ENCODE peak calls at places on chromosomes 6 and 20, in eight cellular contexts. One of them, this sample, is unnamed.

GRCh38 chr6:3750324-3751018 is 1.0 kb downstream of the PXDC1 start:
- ATAC-seq in effector memory CD8-positive, alpha-beta T cell: peak
- ATAC-seq in natural killer cell: peak
- ATAC-seq in activated T-cell treated with anti-CD3 and anti-CD28 coated beads, Interleukin-2, amount 50 U/mL, for 4 hours: no peak
- ATAC-seq in Panc1: peak
- ATAC-seq in activated naive CD8-positive, alpha-beta T cell treated with anti-CD3 and anti-CD28 coated beads, Interleukin-2, amount 50 U/mL, for 24 hours: no peak
- ATAC-seq in RWPE2: peak
- ATAC-seq in activated T-helper 17 cell treated with anti-CD3 and anti-CD28 coated beads, Interleukin-2, amount 50 U/mL, for 72 hours: peak
- ATAC-seq in this sample: peak

GRCh38 chr6:122153530-122153929 is 245.9 kb upstream of the HSF2 start:
- ATAC-seq in effector memory CD8-positive, alpha-beta T cell: no peak
- ATAC-seq in natural killer cell: no peak
- ATAC-seq in activated T-cell treated with anti-CD3 and anti-CD28 coated beads, Interleukin-2, amount 50 U/mL, for 4 hours: no peak
- ATAC-seq in Panc1: no peak
- ATAC-seq in activated naive CD8-positive, alpha-beta T cell treated with anti-CD3 and anti-CD28 coated beads, Interleukin-2, amount 50 U/mL, for 24 hours: no peak
- ATAC-seq in RWPE2: no peak
- ATAC-seq in activated T-helper 17 cell treated with anti-CD3 and anti-CD28 coated beads, Interleukin-2, amount 50 U/mL, for 72 hours: no peak
- ATAC-seq in this sample: no peak

GRCh38 chr6:1201547-1202200 is 110.2 kb upstream of the FOXQ1 start:
- ATAC-seq in effector memory CD8-positive, alpha-beta T cell: no peak
- ATAC-seq in natural killer cell: no peak
- ATAC-seq in activated T-cell treated with anti-CD3 and anti-CD28 coated beads, Interleukin-2, amount 50 U/mL, for 4 hours: peak
- ATAC-seq in Panc1: no peak
- ATAC-seq in activated naive CD8-positive, alpha-beta T cell treated with anti-CD3 and anti-CD28 coated beads, Interleukin-2, amount 50 U/mL, for 24 hours: peak
- ATAC-seq in RWPE2: no peak
- ATAC-seq in activated T-helper 17 cell treated with anti-CD3 and anti-CD28 coated beads, Interleukin-2, amount 50 U/mL, for 72 hours: peak
- ATAC-seq in this sample: no peak

GRCh38 chr6:80332013-80332412 is 225.5 kb downstream of the BCKDHB start:
- ATAC-seq in effector memory CD8-positive, alpha-beta T cell: no peak
- ATAC-seq in natural killer cell: no peak
- ATAC-seq in activated T-cell treated with anti-CD3 and anti-CD28 coated beads, Interleukin-2, amount 50 U/mL, for 4 hours: no peak
- ATAC-seq in Panc1: no peak
- ATAC-seq in activated naive CD8-positive, alpha-beta T cell treated with anti-CD3 and anti-CD28 coated beads, Interleukin-2, amount 50 U/mL, for 24 hours: no peak
- ATAC-seq in RWPE2: no peak
- ATAC-seq in activated T-helper 17 cell treated with anti-CD3 and anti-CD28 coated beads, Interleukin-2, amount 50 U/mL, for 72 hours: no peak
- ATAC-seq in this sample: no peak

GRCh38 chr6:104710543-104711335 is 149.0 kb downstream of the HACE1 start:
- ATAC-seq in effector memory CD8-positive, alpha-beta T cell: no peak
- ATAC-seq in natural killer cell: no peak
- ATAC-seq in activated T-cell treated with anti-CD3 and anti-CD28 coated beads, Interleukin-2, amount 50 U/mL, for 4 hours: no peak
- ATAC-seq in Panc1: no peak
- ATAC-seq in activated naive CD8-positive, alpha-beta T cell treated with anti-CD3 and anti-CD28 coated beads, Interleukin-2, amount 50 U/mL, for 24 hours: no peak
- ATAC-seq in RWPE2: no peak
- ATAC-seq in activated T-helper 17 cell treated with anti-CD3 and anti-CD28 coated beads, Interleukin-2, amount 50 U/mL, for 72 hours: no peak
- ATAC-seq in this sample: no peak

GRCh38 chr6:11600251-11600650 is 62.7 kb downstream of the TMEM170B start:
- ATAC-seq in effector memory CD8-positive, alpha-beta T cell: no peak
- ATAC-seq in natural killer cell: no peak
- ATAC-seq in activated T-cell treated with anti-CD3 and anti-CD28 coated beads, Interleukin-2, amount 50 U/mL, for 4 hours: no peak
- ATAC-seq in Panc1: no peak
- ATAC-seq in activated naive CD8-positive, alpha-beta T cell treated with anti-CD3 and anti-CD28 coated beads, Interleukin-2, amount 50 U/mL, for 24 hours: no peak
- ATAC-seq in RWPE2: no peak
- ATAC-seq in activated T-helper 17 cell treated with anti-CD3 and anti-CD28 coated beads, Interleukin-2, amount 50 U/mL, for 72 hours: no peak
- ATAC-seq in this sample: no peak

GRCh38 chr6:127290391-127290963 is 23.8 kb downstream of the RNF146 start:
- ATAC-seq in effector memory CD8-positive, alpha-beta T cell: no peak
- ATAC-seq in natural killer cell: no peak
- ATAC-seq in activated T-cell treated with anti-CD3 and anti-CD28 coated beads, Interleukin-2, amount 50 U/mL, for 4 hours: no peak
- ATAC-seq in Panc1: no peak
- ATAC-seq in activated naive CD8-positive, alpha-beta T cell treated with anti-CD3 and anti-CD28 coated beads, Interleukin-2, amount 50 U/mL, for 24 hours: no peak
- ATAC-seq in RWPE2: no peak
- ATAC-seq in activated T-helper 17 cell treated with anti-CD3 and anti-CD28 coated beads, Interleukin-2, amount 50 U/mL, for 72 hours: peak
- ATAC-seq in this sample: no peak

GRCh38 chr6:123380257-123380656 is 256.5 kb downstream of the TRDN start:
- ATAC-seq in effector memory CD8-positive, alpha-beta T cell: no peak
- ATAC-seq in natural killer cell: no peak
- ATAC-seq in activated T-cell treated with anti-CD3 and anti-CD28 coated beads, Interleukin-2, amount 50 U/mL, for 4 hours: no peak
- ATAC-seq in Panc1: peak
- ATAC-seq in activated naive CD8-positive, alpha-beta T cell treated with anti-CD3 and anti-CD28 coated beads, Interleukin-2, amount 50 U/mL, for 24 hours: no peak
- ATAC-seq in RWPE2: peak
- ATAC-seq in activated T-helper 17 cell treated with anti-CD3 and anti-CD28 coated beads, Interleukin-2, amount 50 U/mL, for 72 hours: no peak
- ATAC-seq in this sample: no peak

GRCh38 chr20:37662261-37662660 is 31.6 kb upstream of the CTNNBL1 start:
- ATAC-seq in effector memory CD8-positive, alpha-beta T cell: no peak
- ATAC-seq in natural killer cell: no peak
- ATAC-seq in activated T-cell treated with anti-CD3 and anti-CD28 coated beads, Interleukin-2, amount 50 U/mL, for 4 hours: no peak
- ATAC-seq in Panc1: no peak
- ATAC-seq in activated naive CD8-positive, alpha-beta T cell treated with anti-CD3 and anti-CD28 coated beads, Interleukin-2, amount 50 U/mL, for 24 hours: no peak
- ATAC-seq in RWPE2: peak
- ATAC-seq in activated T-helper 17 cell treated with anti-CD3 and anti-CD28 coated beads, Interleukin-2, amount 50 U/mL, for 72 hours: no peak
- ATAC-seq in this sample: no peak

GRCh38 chr6:152063170-152063921 is 255.9 kb downstream of the ESR1 start:
- ATAC-seq in effector memory CD8-positive, alpha-beta T cell: no peak
- ATAC-seq in natural killer cell: no peak
- ATAC-seq in activated T-cell treated with anti-CD3 and anti-CD28 coated beads, Interleukin-2, amount 50 U/mL, for 4 hours: no peak
- ATAC-seq in Panc1: no peak
- ATAC-seq in activated naive CD8-positive, alpha-beta T cell treated with anti-CD3 and anti-CD28 coated beads, Interleukin-2, amount 50 U/mL, for 24 hours: no peak
- ATAC-seq in RWPE2: no peak
- ATAC-seq in activated T-helper 17 cell treated with anti-CD3 and anti-CD28 coated beads, Interleukin-2, amount 50 U/mL, for 72 hours: no peak
- ATAC-seq in this sample: no peak

GRCh38 chr6:53614676-53615075 is 50.9 kb downstream of the KLHL31 start:
- ATAC-seq in effector memory CD8-positive, alpha-beta T cell: no peak
- ATAC-seq in natural killer cell: no peak
- ATAC-seq in activated T-cell treated with anti-CD3 and anti-CD28 coated beads, Interleukin-2, amount 50 U/mL, for 4 hours: no peak
- ATAC-seq in Panc1: no peak
- ATAC-seq in activated naive CD8-positive, alpha-beta T cell treated with anti-CD3 and anti-CD28 coated beads, Interleukin-2, amount 50 U/mL, for 24 hours: no peak
- ATAC-seq in RWPE2: no peak
- ATAC-seq in activated T-helper 17 cell treated with anti-CD3 and anti-CD28 coated beads, Interleukin-2, amount 50 U/mL, for 72 hours: no peak
- ATAC-seq in this sample: no peak

GRCh38 chr6:138424004-138424904 is 20.2 kb downstream of the HEBP2 start:
- ATAC-seq in effector memory CD8-positive, alpha-beta T cell: no peak
- ATAC-seq in natural killer cell: no peak
- ATAC-seq in activated T-cell treated with anti-CD3 and anti-CD28 coated beads, Interleukin-2, amount 50 U/mL, for 4 hours: no peak
- ATAC-seq in Panc1: no peak
- ATAC-seq in activated naive CD8-positive, alpha-beta T cell treated with anti-CD3 and anti-CD28 coated beads, Interleukin-2, amount 50 U/mL, for 24 hours: no peak
- ATAC-seq in RWPE2: no peak
- ATAC-seq in activated T-helper 17 cell treated with anti-CD3 and anti-CD28 coated beads, Interleukin-2, amount 50 U/mL, for 72 hours: no peak
- ATAC-seq in this sample: peak

GRCh38 chr6:43506171-43506570 is 4.0 kb downstream of the LRRC73 start:
- ATAC-seq in effector memory CD8-positive, alpha-beta T cell: peak
- ATAC-seq in natural killer cell: no peak
- ATAC-seq in activated T-cell treated with anti-CD3 and anti-CD28 coated beads, Interleukin-2, amount 50 U/mL, for 4 hours: no peak
- ATAC-seq in Panc1: no peak
- ATAC-seq in activated naive CD8-positive, alpha-beta T cell treated with anti-CD3 and anti-CD28 coated beads, Interleukin-2, amount 50 U/mL, for 24 hours: no peak
- ATAC-seq in RWPE2: no peak
- ATAC-seq in activated T-helper 17 cell treated with anti-CD3 and anti-CD28 coated beads, Interleukin-2, amount 50 U/mL, for 72 hours: no peak
- ATAC-seq in this sample: no peak

GRCh38 chr6:134753001-134753400 is 196.9 kb downstream of the ALDH8A1 start:
- ATAC-seq in effector memory CD8-positive, alpha-beta T cell: no peak
- ATAC-seq in natural killer cell: no peak
- ATAC-seq in activated T-cell treated with anti-CD3 and anti-CD28 coated beads, Interleukin-2, amount 50 U/mL, for 4 hours: no peak
- ATAC-seq in Panc1: no peak
- ATAC-seq in activated naive CD8-positive, alpha-beta T cell treated with anti-CD3 and anti-CD28 coated beads, Interleukin-2, amount 50 U/mL, for 24 hours: no peak
- ATAC-seq in RWPE2: no peak
- ATAC-seq in activated T-helper 17 cell treated with anti-CD3 and anti-CD28 coated beads, Interleukin-2, amount 50 U/mL, for 72 hours: no peak
- ATAC-seq in this sample: no peak

GRCh38 chr20:53413188-53413631 is 180.4 kb downstream of the ZNF217 start:
- ATAC-seq in effector memory CD8-positive, alpha-beta T cell: peak
- ATAC-seq in natural killer cell: no peak
- ATAC-seq in activated T-cell treated with anti-CD3 and anti-CD28 coated beads, Interleukin-2, amount 50 U/mL, for 4 hours: peak
- ATAC-seq in Panc1: peak
- ATAC-seq in activated naive CD8-positive, alpha-beta T cell treated with anti-CD3 and anti-CD28 coated beads, Interleukin-2, amount 50 U/mL, for 24 hours: peak
- ATAC-seq in RWPE2: peak
- ATAC-seq in activated T-helper 17 cell treated with anti-CD3 and anti-CD28 coated beads, Interleukin-2, amount 50 U/mL, for 72 hours: peak
- ATAC-seq in this sample: no peak

GRCh38 chr6:13687917-13688351 is 23.7 kb downstream of the RANBP9 start:
- ATAC-seq in effector memory CD8-positive, alpha-beta T cell: peak
- ATAC-seq in natural killer cell: peak
- ATAC-seq in activated T-cell treated with anti-CD3 and anti-CD28 coated beads, Interleukin-2, amount 50 U/mL, for 4 hours: peak
- ATAC-seq in Panc1: no peak
- ATAC-seq in activated naive CD8-positive, alpha-beta T cell treated with anti-CD3 and anti-CD28 coated beads, Interleukin-2, amount 50 U/mL, for 24 hours: no peak
- ATAC-seq in RWPE2: no peak
- ATAC-seq in activated T-helper 17 cell treated with anti-CD3 and anti-CD28 coated beads, Interleukin-2, amount 50 U/mL, for 72 hours: peak
- ATAC-seq in this sample: no peak

GRCh38 chr6:2733736-2734480 is 16.8 kb downstream of the MYLK4 start:
- ATAC-seq in effector memory CD8-positive, alpha-beta T cell: no peak
- ATAC-seq in natural killer cell: no peak
- ATAC-seq in activated T-cell treated with anti-CD3 and anti-CD28 coated beads, Interleukin-2, amount 50 U/mL, for 4 hours: no peak
- ATAC-seq in Panc1: no peak
- ATAC-seq in activated naive CD8-positive, alpha-beta T cell treated with anti-CD3 and anti-CD28 coated beads, Interleukin-2, amount 50 U/mL, for 24 hours: no peak
- ATAC-seq in RWPE2: no peak
- ATAC-seq in activated T-helper 17 cell treated with anti-CD3 and anti-CD28 coated beads, Interleukin-2, amount 50 U/mL, for 72 hours: no peak
- ATAC-seq in this sample: no peak

GRCh38 chr6:156904176-156904967 is 127.2 kb downstream of the ARID1B start:
- ATAC-seq in effector memory CD8-positive, alpha-beta T cell: no peak
- ATAC-seq in natural killer cell: no peak
- ATAC-seq in activated T-cell treated with anti-CD3 and anti-CD28 coated beads, Interleukin-2, amount 50 U/mL, for 4 hours: no peak
- ATAC-seq in Panc1: no peak
- ATAC-seq in activated naive CD8-positive, alpha-beta T cell treated with anti-CD3 and anti-CD28 coated beads, Interleukin-2, amount 50 U/mL, for 24 hours: no peak
- ATAC-seq in RWPE2: no peak
- ATAC-seq in activated T-helper 17 cell treated with anti-CD3 and anti-CD28 coated beads, Interleukin-2, amount 50 U/mL, for 72 hours: no peak
- ATAC-seq in this sample: no peak

GRCh38 chr20:45427236-45428149 is 11.6 kb downstream of the PIGT start:
- ATAC-seq in effector memory CD8-positive, alpha-beta T cell: no peak
- ATAC-seq in natural killer cell: no peak
- ATAC-seq in activated T-cell treated with anti-CD3 and anti-CD28 coated beads, Interleukin-2, amount 50 U/mL, for 4 hours: peak
- ATAC-seq in Panc1: no peak
- ATAC-seq in activated naive CD8-positive, alpha-beta T cell treated with anti-CD3 and anti-CD28 coated beads, Interleukin-2, amount 50 U/mL, for 24 hours: no peak
- ATAC-seq in RWPE2: peak
- ATAC-seq in activated T-helper 17 cell treated with anti-CD3 and anti-CD28 coated beads, Interleukin-2, amount 50 U/mL, for 72 hours: no peak
- ATAC-seq in this sample: no peak

GRCh38 chr6:148999921-149000589 is 253.2 kb downstream of the UST start:
- ATAC-seq in effector memory CD8-positive, alpha-beta T cell: peak
- ATAC-seq in natural killer cell: peak
- ATAC-seq in activated T-cell treated with anti-CD3 and anti-CD28 coated beads, Interleukin-2, amount 50 U/mL, for 4 hours: no peak
- ATAC-seq in Panc1: no peak
- ATAC-seq in activated naive CD8-positive, alpha-beta T cell treated with anti-CD3 and anti-CD28 coated beads, Interleukin-2, amount 50 U/mL, for 24 hours: peak
- ATAC-seq in RWPE2: peak
- ATAC-seq in activated T-helper 17 cell treated with anti-CD3 and anti-CD28 coated beads, Interleukin-2, amount 50 U/mL, for 72 hours: peak
- ATAC-seq in this sample: peak

GRCh38 chr6:104527761-104528415 is 331.8 kb downstream of the HACE1 start:
- ATAC-seq in effector memory CD8-positive, alpha-beta T cell: no peak
- ATAC-seq in natural killer cell: no peak
- ATAC-seq in activated T-cell treated with anti-CD3 and anti-CD28 coated beads, Interleukin-2, amount 50 U/mL, for 4 hours: no peak
- ATAC-seq in Panc1: peak
- ATAC-seq in activated naive CD8-positive, alpha-beta T cell treated with anti-CD3 and anti-CD28 coated beads, Interleukin-2, amount 50 U/mL, for 24 hours: no peak
- ATAC-seq in RWPE2: peak
- ATAC-seq in activated T-helper 17 cell treated with anti-CD3 and anti-CD28 coated beads, Interleukin-2, amount 50 U/mL, for 72 hours: no peak
- ATAC-seq in this sample: peak

GRCh38 chr20:57528148-57528547 is 3.2 kb upstream of the CTCFL start:
- ATAC-seq in effector memory CD8-positive, alpha-beta T cell: no peak
- ATAC-seq in natural killer cell: no peak
- ATAC-seq in activated T-cell treated with anti-CD3 and anti-CD28 coated beads, Interleukin-2, amount 50 U/mL, for 4 hours: no peak
- ATAC-seq in Panc1: no peak
- ATAC-seq in activated naive CD8-positive, alpha-beta T cell treated with anti-CD3 and anti-CD28 coated beads, Interleukin-2, amount 50 U/mL, for 24 hours: no peak
- ATAC-seq in RWPE2: no peak
- ATAC-seq in activated T-helper 17 cell treated with anti-CD3 and anti-CD28 coated beads, Interleukin-2, amount 50 U/mL, for 72 hours: no peak
- ATAC-seq in this sample: no peak

GRCh38 chr20:63241272-63241671 is 5.6 kb downstream of the BIRC7 start:
- ATAC-seq in effector memory CD8-positive, alpha-beta T cell: no peak
- ATAC-seq in natural killer cell: no peak
- ATAC-seq in activated T-cell treated with anti-CD3 and anti-CD28 coated beads, Interleukin-2, amount 50 U/mL, for 4 hours: no peak
- ATAC-seq in Panc1: no peak
- ATAC-seq in activated naive CD8-positive, alpha-beta T cell treated with anti-CD3 and anti-CD28 coated beads, Interleukin-2, amount 50 U/mL, for 24 hours: no peak
- ATAC-seq in RWPE2: no peak
- ATAC-seq in activated T-helper 17 cell treated with anti-CD3 and anti-CD28 coated beads, Interleukin-2, amount 50 U/mL, for 72 hours: no peak
- ATAC-seq in this sample: no peak

GRCh38 chr6:132084811-132085509 is 133.8 kb upstream of the CCN2 start:
- ATAC-seq in effector memory CD8-positive, alpha-beta T cell: no peak
- ATAC-seq in natural killer cell: no peak
- ATAC-seq in activated T-cell treated with anti-CD3 and anti-CD28 coated beads, Interleukin-2, amount 50 U/mL, for 4 hours: no peak
- ATAC-seq in Panc1: peak
- ATAC-seq in activated naive CD8-positive, alpha-beta T cell treated with anti-CD3 and anti-CD28 coated beads, Interleukin-2, amount 50 U/mL, for 24 hours: no peak
- ATAC-seq in RWPE2: peak
- ATAC-seq in activated T-helper 17 cell treated with anti-CD3 and anti-CD28 coated beads, Interleukin-2, amount 50 U/mL, for 72 hours: no peak
- ATAC-seq in this sample: no peak

GRCh38 chr6:13328076-13328874 is at the start of gene TBC1D7:
- ATAC-seq in effector memory CD8-positive, alpha-beta T cell: peak
- ATAC-seq in natural killer cell: peak
- ATAC-seq in activated T-cell treated with anti-CD3 and anti-CD28 coated beads, Interleukin-2, amount 50 U/mL, for 4 hours: peak
- ATAC-seq in Panc1: peak
- ATAC-seq in activated naive CD8-positive, alpha-beta T cell treated with anti-CD3 and anti-CD28 coated beads, Interleukin-2, amount 50 U/mL, for 24 hours: peak
- ATAC-seq in RWPE2: peak
- ATAC-seq in activated T-helper 17 cell treated with anti-CD3 and anti-CD28 coated beads, Interleukin-2, amount 50 U/mL, for 72 hours: peak
- ATAC-seq in this sample: peak

This sample was measured in esophagus mucosa.